ENCODE peak calls at places on chromosomes 16 and 17, in five cellular contexts. F is DND-41, L is MM.1S, I is neural progenitor cell, U is HCT116. M is an unnamed sample.

GRCh38 chr17:48760411-48760810 is 31.9 kb upstream of the HOXB13 start:
- DNase-seq in L (no peak), I (no peak), U (no peak), F (no peak), M (no peak)

GRCh38 chr17:2050871-2051387 is 4.0 kb upstream of the HIC1 start:
- DNase-seq in U (no peak), I (peak; percentile 82), F (no peak), L (no peak), M (peak; percentile 72)

GRCh38 chr17:8226536-8227237 is 16.3 kb upstream of the AURKB start:
- DNase-seq in F (no peak), U (peak; percentile 91), I (peak; percentile 94), L (no peak), M (peak; percentile 94)

GRCh38 chr17:69223809-69224208 is 4.8 kb downstream of the ABCA10 start:
- DNase-seq in L (no peak), I (no peak), U (no peak), F (no peak), M (no peak)

GRCh38 chr16:70398177-70398743 is 40.6 kb downstream of the ST3GAL2 start:
- DNase-seq in U (no peak), F (no peak), L (no peak), I (no peak), M (no peak)

GRCh38 chr16:89111263-89111662 is 17.6 kb downstream of the ACSF3 start:
- DNase-seq in U (no peak), L (no peak), I (no peak), F (no peak), M (no peak)

GRCh38 chr17:39094607-39095308 is 56.7 kb downstream of the PLXDC1 start:
- DNase-seq in I (no peak), L (no peak), U (no peak), F (peak; percentile 29), M (no peak)

GRCh38 chr17:80063815-80064585 is 27.6 kb downstream of the CCDC40 start:
- DNase-seq in F (no peak), I (no peak), U (peak; percentile 24), L (no peak), M (peak; percentile 39)

GRCh38 chr17:31596382-31597323 is 205.2 kb downstream of the RAB11FIP4 start:
- DNase-seq in L (peak; percentile 35), F (peak; percentile 8), I (peak; percentile 11), U (peak; percentile 77), M (peak; percentile 82)

GRCh38 chr17:61461967-61462733 is 9.9 kb downstream of the TBX4 start:
- DNase-seq in F (no peak), L (no peak), U (no peak), I (peak; percentile 50), M (peak; percentile 59)

GRCh38 chr17:40341808-40342574 is 22.5 kb downstream of the GJD3 start:
- DNase-seq in F (no peak), L (no peak), I (peak; percentile 84), U (no peak), M (peak; percentile 89)

GRCh38 chr17:65243838-65244237 is 106.7 kb downstream of the RGS9 start:
- DNase-seq in I (peak; percentile 78), U (peak; percentile 86), F (peak; percentile 49), L (no peak), M (no peak)

GRCh38 chr17:64146418-64147109 is 16.6 kb upstream of the ERN1 start:
- DNase-seq in U (no peak), I (peak; percentile 76), L (peak; percentile 36), F (peak; percentile 63), M (peak; percentile 74)

GRCh38 chr16:65489531-65490023 is 367.7 kb upstream of the CDH11 start:
- DNase-seq in L (no peak), I (no peak), U (no peak), F (no peak), M (no peak)

GRCh38 chr17:64024781-64025731 is 4.6 kb upstream of the ICAM2 start:
- DNase-seq in U (no peak), I (no peak), F (no peak), L (no peak), M (no peak)

GRCh38 chr16:79656537-79657115 is 56.1 kb upstream of the MAF start:
- DNase-seq in U (no peak), L (no peak), F (no peak), I (peak; percentile 40), M (peak; percentile 21)

GRCh38 chr16:4083347-4083870 is 32.8 kb downstream of the ADCY9 start:
- DNase-seq in I (no peak), U (no peak), F (no peak), L (no peak), M (no peak)

GRCh38 chr17:1275205-1275961 is 4.1 kb upstream of the TRARG1 start:
- DNase-seq in L (no peak), U (no peak), I (no peak), F (no peak), M (no peak)

GRCh38 chr17:46092996-46093395 is 93.9 kb downstream of the STH start:
- DNase-seq in I (no peak), L (no peak), U (no peak), F (no peak), M (no peak)

GRCh38 chr17:37713624-37714023 is 31.2 kb downstream of the HNF1B start:
- DNase-seq in F (no peak), U (no peak), L (no peak), I (no peak), M (no peak)

GRCh38 chr16:29820730-29821662 is 734 bp downstream of the MVP start:
- DNase-seq in U (no peak), F (no peak), I (no peak), L (peak; percentile 62), M (no peak)

GRCh38 chr17:49450735-49451134 is 36.1 kb upstream of the PHB1 start:
- DNase-seq in L (no peak), U (no peak), I (no peak), F (peak; percentile 12), M (no peak)

GRCh38 chr16:674214-674881 is 1.1 kb upstream of the RHBDL1 start:
- DNase-seq in U (no peak), I (no peak), L (no peak), F (no peak), M (no peak)

GRCh38 chr16:27753563-27753962 is 203.6 kb downstream of the KATNIP start:
- DNase-seq in U (no peak), L (no peak), I (no peak), F (no peak), M (no peak)

GRCh38 chr17:45200701-45201100 is 21.0 kb upstream of the FMNL1 start:
- DNase-seq in I (no peak), U (no peak), L (no peak), F (no peak), M (no peak)

GRCh38 chr17:49334744-49335512 is 27.1 kb downstream of the ZNF652 start:
- DNase-seq in U (no peak), I (no peak), L (no peak), F (no peak), M (no peak)

GRCh38 chr17:76537578-76538280 is at the start of gene CYGB:
- DNase-seq in L (no peak), I (peak; percentile 70), F (no peak), U (no peak), M (peak; percentile 64)

GRCh38 chr17:54967621-54968258 is 714 bp downstream of the COX11 start:
- DNase-seq in F (peak; percentile 21), U (peak; percentile 31), L (peak; percentile 63), I (peak; percentile 18), M (peak; percentile 50)

GRCh38 chr17:74987909-74988711 is 678 bp downstream of the CDR2L start:
- DNase-seq in U (no peak), F (no peak), L (no peak), I (peak; percentile 88), M (peak; percentile 93)

GRCh38 chr17:40025991-40026815 is 11.0 kb downstream of the CSF3 start:
- DNase-seq in U (no peak), L (no peak), I (no peak), F (peak; percentile 45), M (peak; percentile 5)

GRCh38 chr16:56910114-56910511 is 21.8 kb upstream of the HERPUD1 start:
- DNase-seq in U (no peak), F (no peak), I (no peak), L (no peak), M (no peak)

GRCh38 chr17:58172369-58173071 is 5.7 kb downstream of the OR4D2 start:
- DNase-seq in F (peak; percentile 43), I (peak; percentile 64), L (peak; percentile 49), U (peak; percentile 79), M (no peak)

GRCh38 chr17:30323262-30323894 is 10.5 kb downstream of the TMIGD1 start:
- DNase-seq in I (no peak), U (no peak), L (no peak), F (peak; percentile 58), M (no peak)

GRCh38 chr16:24921229-24921628 is 75.5 kb downstream of the SLC5A11 start:
- DNase-seq in F (no peak), U (no peak), L (no peak), I (no peak), M (no peak)

GRCh38 chr16:2773188-2773968 is 3.7 kb downstream of the ELOB start:
- DNase-seq in I (no peak), U (no peak), F (no peak), L (no peak), M (no peak)

GRCh38 chr17:54007855-54008254 is 185.1 kb downstream of the KIF2B start:
- DNase-seq in U (no peak), F (no peak), L (no peak), I (no peak), M (no peak)

GRCh38 chr17:77957215-77957868 is 1.2 kb upstream of the TNRC6C start:
- DNase-seq in L (peak; percentile 43), U (no peak), I (peak; percentile 33), F (peak; percentile 51), M (peak; percentile 20)
- TF ChIP-seq EZH2 in L (no peak), U (no peak), I (no peak), F (no peak), M (no peak)

DNA sequence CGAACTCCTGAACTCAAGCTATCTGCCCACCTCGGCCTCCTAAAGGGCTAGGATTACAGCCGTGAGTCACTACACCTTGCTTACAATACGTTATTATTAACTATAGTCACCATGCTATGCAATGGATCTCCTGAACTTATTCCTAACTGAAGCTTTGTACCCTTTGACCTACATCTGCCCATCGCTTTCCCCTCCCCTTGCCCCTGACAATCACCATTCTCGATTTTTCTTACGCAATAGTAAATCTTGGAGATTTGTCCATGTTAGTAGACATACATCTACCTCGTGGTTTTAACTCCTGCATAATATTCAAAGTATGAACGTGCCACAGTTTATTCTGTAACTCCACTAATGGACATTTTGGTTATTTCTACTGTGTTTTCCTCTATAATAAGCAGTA is 120.6 kb downstream of the NPIPB5 start:
- DNase-seq in L (no peak), U (no peak), I (no peak), F (no peak), M (no peak)
- TF ChIP-seq EZH2 in L (no peak), U (no peak), I (no peak), F (no peak), M (no peak)

GRCh38 chr16:54932737-54933254 is 2.1 kb downstream of the IRX5 start:
- DNase-seq in I (peak; percentile 70), L (no peak), F (no peak), U (no peak), M (no peak)
- TF ChIP-seq EZH2 in I (peak; percentile 65), L (no peak), F (no peak), U (no peak), M (peak; percentile 40)

GRCh38 chr17:36152639-36153120 is 23.8 kb downstream of the TBC1D3B start:
- DNase-seq in F (no peak), L (peak; percentile 8), I (no peak), U (no peak), M (no peak)
- TF ChIP-seq EZH2 in F (no peak), L (no peak), I (no peak), U (no peak), M (no peak)